ENCODE peak calls at places on chromosome 4, in six cellular contexts. One of them, this sample, is unnamed.

GRCh38 chr4:168551211-168551610 is 54.4 kb downstream of the PALLD start:
- DNase-seq in heart left ventricle: no peak
- DNase-seq in breast epithelium: no peak
- DNase-seq in tibial artery: no peak
- DNase-seq in OCI-LY7: no peak
- DNase-seq in RWPE1: peak
- DNase-seq in this sample: peak

GRCh38 chr4:182855312-182855711 is 61.9 kb downstream of the DCTD start:
- DNase-seq in heart left ventricle: no peak
- DNase-seq in breast epithelium: no peak
- DNase-seq in tibial artery: no peak
- DNase-seq in OCI-LY7: no peak
- DNase-seq in RWPE1: no peak
- DNase-seq in this sample: no peak

GRCh38 chr4:84648185-84648584 is 65.3 kb downstream of the CDS1 start:
- DNase-seq in heart left ventricle: no peak
- DNase-seq in breast epithelium: no peak
- DNase-seq in tibial artery: no peak
- DNase-seq in OCI-LY7: no peak
- DNase-seq in RWPE1: no peak
- DNase-seq in this sample: no peak

GRCh38 chr4:185774815-185775684 is 36.9 kb downstream of the SORBS2 start:
- DNase-seq in heart left ventricle: peak
- DNase-seq in breast epithelium: no peak
- DNase-seq in tibial artery: peak
- DNase-seq in OCI-LY7: no peak
- DNase-seq in RWPE1: no peak
- DNase-seq in this sample: peak

GRCh38 chr4:16597829-16598228 is 300.6 kb downstream of the LDB2 start:
- DNase-seq in heart left ventricle: no peak
- DNase-seq in breast epithelium: no peak
- DNase-seq in tibial artery: no peak
- DNase-seq in OCI-LY7: no peak
- DNase-seq in RWPE1: no peak
- DNase-seq in this sample: no peak

GRCh38 chr4:140752669-140753068 is 3.5 kb downstream of the TBC1D9 start:
- DNase-seq in heart left ventricle: no peak
- DNase-seq in breast epithelium: no peak
- DNase-seq in tibial artery: no peak
- DNase-seq in OCI-LY7: no peak
- DNase-seq in RWPE1: no peak
- DNase-seq in this sample: no peak

GRCh38 chr4:3868146-3868840 is 102.1 kb downstream of the ADRA2C start:
- DNase-seq in heart left ventricle: no peak
- DNase-seq in breast epithelium: no peak
- DNase-seq in tibial artery: no peak
- DNase-seq in OCI-LY7: no peak
- DNase-seq in RWPE1: no peak
- DNase-seq in this sample: no peak

GRCh38 chr4:122826000-122826595 is 533 bp upstream of the FGF2 start:
- DNase-seq in heart left ventricle: no peak
- DNase-seq in breast epithelium: no peak
- DNase-seq in tibial artery: no peak
- DNase-seq in OCI-LY7: no peak
- DNase-seq in RWPE1: no peak
- DNase-seq in this sample: no peak

GRCh38 chr4:3669553-3669949 is 96.6 kb upstream of the ADRA2C start:
- DNase-seq in heart left ventricle: no peak
- DNase-seq in breast epithelium: no peak
- DNase-seq in tibial artery: no peak
- DNase-seq in OCI-LY7: no peak
- DNase-seq in RWPE1: no peak
- DNase-seq in this sample: no peak

GRCh38 chr4:82865592-82865991 is 25.4 kb downstream of the SEC31A start:
- DNase-seq in heart left ventricle: no peak
- DNase-seq in breast epithelium: no peak
- DNase-seq in tibial artery: no peak
- DNase-seq in OCI-LY7: no peak
- DNase-seq in RWPE1: peak
- DNase-seq in this sample: peak

GRCh38 chr4:19850909-19851308 is 400.8 kb upstream of the SLIT2 start:
- DNase-seq in heart left ventricle: no peak
- DNase-seq in breast epithelium: no peak
- DNase-seq in tibial artery: no peak
- DNase-seq in OCI-LY7: no peak
- DNase-seq in RWPE1: peak
- DNase-seq in this sample: peak

GRCh38 chr4:3851211-3851610 is 85.0 kb downstream of the ADRA2C start:
- DNase-seq in heart left ventricle: no peak
- DNase-seq in breast epithelium: no peak
- DNase-seq in tibial artery: no peak
- DNase-seq in OCI-LY7: no peak
- DNase-seq in RWPE1: peak
- DNase-seq in this sample: no peak

GRCh38 chr4:112900416-112900815 is 149.0 kb upstream of the ANK2 start:
- DNase-seq in heart left ventricle: no peak
- DNase-seq in breast epithelium: no peak
- DNase-seq in tibial artery: no peak
- DNase-seq in OCI-LY7: no peak
- DNase-seq in RWPE1: no peak
- DNase-seq in this sample: no peak
- H3K27ac ChIP-seq in heart left ventricle: no peak
- H3K27ac ChIP-seq in breast epithelium: no peak
- H3K27ac ChIP-seq in tibial artery: no peak
- H3K27ac ChIP-seq in OCI-LY7: no peak
- H3K27ac ChIP-seq in RWPE1: no peak
- H3K27ac ChIP-seq in this sample: no peak

DNA sequence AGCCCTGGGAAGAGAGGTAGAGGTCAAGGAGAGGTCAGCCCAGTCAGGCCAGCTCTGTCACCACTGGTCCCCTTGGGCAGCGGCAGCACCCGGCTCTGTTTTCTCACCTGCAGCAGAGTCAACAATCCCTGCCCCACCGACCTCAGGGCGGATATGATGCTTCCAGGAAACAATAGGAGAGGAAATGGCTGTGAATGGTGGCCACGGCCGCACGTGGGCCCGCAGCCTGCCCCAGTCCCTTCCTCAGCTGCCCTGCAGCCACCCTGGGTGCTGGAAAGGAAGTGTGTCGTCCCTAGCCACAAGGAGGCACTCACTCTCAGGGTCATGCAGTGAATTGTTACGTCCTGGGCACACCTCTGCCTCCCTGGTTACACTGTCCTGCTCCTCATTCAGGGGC is 92.5 kb upstream of the ENPP6 start:
- DNase-seq in heart left ventricle: no peak
- DNase-seq in breast epithelium: no peak
- DNase-seq in tibial artery: no peak
- DNase-seq in OCI-LY7: peak
- DNase-seq in RWPE1: no peak
- DNase-seq in this sample: no peak
- TF ChIP-seq CTCF in heart left ventricle: peak
- TF ChIP-seq CTCF in breast epithelium: no peak
- TF ChIP-seq CTCF in tibial artery: no peak
- TF ChIP-seq CTCF in OCI-LY7: peak
- TF ChIP-seq CTCF in RWPE1: no peak
- TF ChIP-seq CTCF in this sample: peak

DNA sequence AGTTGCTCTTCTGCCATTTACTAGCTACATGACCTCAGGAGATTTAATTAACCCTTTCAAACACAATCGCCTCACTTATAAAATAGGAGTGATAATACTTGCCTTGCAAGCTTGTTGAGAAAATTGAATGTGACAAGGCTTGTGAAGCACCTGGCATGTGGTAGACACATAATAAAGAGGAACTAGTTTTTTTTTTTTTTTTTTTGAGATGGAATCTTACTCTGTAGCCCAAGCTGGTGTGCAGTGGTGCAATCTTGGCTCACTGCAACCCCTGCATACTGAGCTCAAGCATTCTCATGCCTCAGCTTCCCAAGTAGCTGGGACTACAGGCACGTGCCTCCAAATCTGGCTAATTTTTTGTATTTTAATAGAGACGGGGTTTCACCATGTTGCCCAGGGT is 73.7 kb upstream of the STIM2 start:
- DNase-seq in heart left ventricle: no peak
- DNase-seq in breast epithelium: no peak
- DNase-seq in tibial artery: no peak
- DNase-seq in OCI-LY7: peak
- DNase-seq in RWPE1: no peak
- DNase-seq in this sample: no peak
- H3K27ac ChIP-seq in heart left ventricle: no peak
- H3K27ac ChIP-seq in breast epithelium: peak
- H3K27ac ChIP-seq in tibial artery: no peak
- H3K27ac ChIP-seq in OCI-LY7: peak
- H3K27ac ChIP-seq in RWPE1: peak
- H3K27ac ChIP-seq in this sample: no peak

DNA sequence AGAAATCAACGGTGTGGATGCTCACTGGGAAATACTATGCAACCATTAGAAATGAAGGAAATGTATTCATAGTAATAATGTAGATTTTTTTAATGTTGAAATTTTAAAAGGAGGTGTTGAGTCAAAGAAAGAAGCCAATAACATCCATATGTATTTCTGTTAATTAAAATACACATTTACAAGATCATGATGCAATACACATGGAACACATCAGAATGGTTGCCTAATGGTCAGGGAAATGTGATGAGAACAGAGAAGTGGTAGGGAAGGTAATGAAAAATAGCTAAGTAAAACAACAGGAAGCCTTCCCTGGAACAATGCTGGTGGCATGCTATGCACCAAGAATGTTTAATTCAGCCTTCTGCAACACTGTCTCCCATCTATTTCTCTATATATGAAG is 18.2 kb downstream of the AREG start:
- DNase-seq in heart left ventricle: no peak
- DNase-seq in breast epithelium: no peak
- DNase-seq in tibial artery: no peak
- DNase-seq in OCI-LY7: no peak
- DNase-seq in RWPE1: no peak
- DNase-seq in this sample: no peak
- TF ChIP-seq CTCF in heart left ventricle: no peak
- TF ChIP-seq CTCF in breast epithelium: no peak
- TF ChIP-seq CTCF in tibial artery: no peak
- TF ChIP-seq CTCF in OCI-LY7: no peak
- TF ChIP-seq CTCF in RWPE1: no peak
- TF ChIP-seq CTCF in this sample: no peak

GRCh38 chr4:110184791-110185155 is 13.6 kb downstream of the ELOVL6 start:
- DNase-seq in heart left ventricle: no peak
- DNase-seq in breast epithelium: no peak
- DNase-seq in tibial artery: no peak
- DNase-seq in OCI-LY7: no peak
- DNase-seq in RWPE1: no peak
- DNase-seq in this sample: no peak
- H3K27ac ChIP-seq in heart left ventricle: no peak
- H3K27ac ChIP-seq in breast epithelium: no peak
- H3K27ac ChIP-seq in tibial artery: no peak
- H3K27ac ChIP-seq in OCI-LY7: peak
- H3K27ac ChIP-seq in RWPE1: no peak
- H3K27ac ChIP-seq in this sample: no peak

DNA sequence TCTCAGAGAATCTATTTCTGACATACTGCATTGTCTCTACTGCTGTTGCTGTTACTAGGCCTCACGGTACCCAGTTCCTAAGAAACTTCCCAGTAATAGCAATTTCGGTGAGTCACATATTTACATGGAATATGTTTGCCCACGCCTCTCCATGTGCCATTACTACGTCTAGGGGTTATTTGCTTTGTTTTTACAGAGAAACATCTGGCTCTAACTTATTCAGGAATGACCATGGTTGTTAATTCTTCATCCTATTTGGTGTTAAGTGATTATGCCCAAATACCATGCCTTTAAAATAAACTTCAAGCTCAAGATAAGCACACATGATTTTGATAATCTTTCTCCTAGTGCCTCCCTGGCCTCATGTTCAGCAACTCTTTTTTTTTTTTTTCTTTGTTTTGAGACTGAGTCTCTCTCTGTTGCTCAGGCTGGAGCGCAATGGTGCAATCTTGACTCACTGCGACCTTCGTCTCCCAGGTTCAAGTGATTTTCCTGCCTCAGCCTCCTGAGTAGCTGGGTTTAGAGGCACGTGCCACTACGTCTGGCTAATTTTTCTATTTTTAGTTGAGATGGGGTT is 101.0 kb upstream of the HS3ST1 start:
- DNase-seq in heart left ventricle: no peak
- DNase-seq in breast epithelium: no peak
- DNase-seq in tibial artery: no peak
- DNase-seq in OCI-LY7: no peak
- DNase-seq in RWPE1: peak
- DNase-seq in this sample: no peak
- TF ChIP-seq CTCF in heart left ventricle: no peak
- TF ChIP-seq CTCF in breast epithelium: no peak
- TF ChIP-seq CTCF in tibial artery: no peak
- TF ChIP-seq CTCF in OCI-LY7: no peak
- TF ChIP-seq CTCF in RWPE1: no peak
- TF ChIP-seq CTCF in this sample: no peak